ENCODE peak calls at places on chromosome 9, in six cellular contexts. One of them, this sample, is unnamed.

GRCh38 chr9:135797507-135798302 is 95.7 kb downstream of the KCNT1 start:
- DNase-seq in mammary epithelial cell: peak
- DNase-seq in psoas muscle: peak
- DNase-seq in RWPE1: peak
- DNase-seq in colonic mucosa: peak
- DNase-seq in prostate gland: no peak
- DNase-seq in this sample: no peak

GRCh38 chr9:29750062-29750461 is 2176.8 kb upstream of the C9orf72 start:
- DNase-seq in mammary epithelial cell: peak
- DNase-seq in psoas muscle: no peak
- DNase-seq in RWPE1: peak
- DNase-seq in colonic mucosa: no peak
- DNase-seq in prostate gland: no peak
- DNase-seq in this sample: no peak

GRCh38 chr9:8338249-8338721 is 538.7 kb upstream of the DMAC1 start:
- DNase-seq in mammary epithelial cell: no peak
- DNase-seq in psoas muscle: no peak
- DNase-seq in RWPE1: no peak
- DNase-seq in colonic mucosa: no peak
- DNase-seq in prostate gland: no peak
- DNase-seq in this sample: no peak

GRCh38 chr9:24912767-24913166 is 367.1 kb upstream of the IZUMO3 start:
- DNase-seq in mammary epithelial cell: no peak
- DNase-seq in psoas muscle: no peak
- DNase-seq in RWPE1: peak
- DNase-seq in colonic mucosa: no peak
- DNase-seq in prostate gland: no peak
- DNase-seq in this sample: no peak

GRCh38 chr9:112072721-112073553 is 102.2 kb downstream of the SUSD1 start:
- DNase-seq in mammary epithelial cell: peak
- DNase-seq in psoas muscle: no peak
- DNase-seq in RWPE1: no peak
- DNase-seq in colonic mucosa: peak
- DNase-seq in prostate gland: no peak
- DNase-seq in this sample: no peak

GRCh38 chr9:136722969-136723356 is 10.6 kb downstream of the DIPK1B start:
- DNase-seq in mammary epithelial cell: no peak
- DNase-seq in psoas muscle: no peak
- DNase-seq in RWPE1: no peak
- DNase-seq in colonic mucosa: no peak
- DNase-seq in prostate gland: no peak
- DNase-seq in this sample: no peak

GRCh38 chr9:19424176-19424779 is 15.5 kb downstream of the ACER2 start:
- DNase-seq in mammary epithelial cell: no peak
- DNase-seq in psoas muscle: no peak
- DNase-seq in RWPE1: no peak
- DNase-seq in colonic mucosa: no peak
- DNase-seq in prostate gland: no peak
- DNase-seq in this sample: no peak

GRCh38 chr9:125867752-125868400 is 120.7 kb downstream of the PBX3 start:
- DNase-seq in mammary epithelial cell: peak
- DNase-seq in psoas muscle: no peak
- DNase-seq in RWPE1: no peak
- DNase-seq in colonic mucosa: no peak
- DNase-seq in prostate gland: no peak
- DNase-seq in this sample: no peak

GRCh38 chr9:89734561-89734960 is 129.7 kb downstream of the GADD45G start:
- DNase-seq in mammary epithelial cell: no peak
- DNase-seq in psoas muscle: no peak
- DNase-seq in RWPE1: no peak
- DNase-seq in colonic mucosa: no peak
- DNase-seq in prostate gland: no peak
- DNase-seq in this sample: peak

GRCh38 chr9:87198716-87199115 is 251.4 kb upstream of the GAS1 start:
- DNase-seq in mammary epithelial cell: peak
- DNase-seq in psoas muscle: no peak
- DNase-seq in RWPE1: no peak
- DNase-seq in colonic mucosa: no peak
- DNase-seq in prostate gland: no peak
- DNase-seq in this sample: no peak

GRCh38 chr9:5587024-5587423 is 41.9 kb upstream of the RIC1 start:
- DNase-seq in mammary epithelial cell: peak
- DNase-seq in psoas muscle: no peak
- DNase-seq in RWPE1: no peak
- DNase-seq in colonic mucosa: no peak
- DNase-seq in prostate gland: no peak
- DNase-seq in this sample: no peak

GRCh38 chr9:6993531-6993930 is 235.8 kb downstream of the KDM4C start:
- DNase-seq in mammary epithelial cell: no peak
- DNase-seq in psoas muscle: no peak
- DNase-seq in RWPE1: no peak
- DNase-seq in colonic mucosa: no peak
- DNase-seq in prostate gland: no peak
- DNase-seq in this sample: no peak

GRCh38 chr9:115513148-115513547 is 395.2 kb upstream of the TNC start:
- DNase-seq in mammary epithelial cell: no peak
- DNase-seq in psoas muscle: no peak
- DNase-seq in RWPE1: no peak
- DNase-seq in colonic mucosa: no peak
- DNase-seq in prostate gland: no peak
- DNase-seq in this sample: no peak

GRCh38 chr9:89978185-89978584 is 373.4 kb downstream of the GADD45G start:
- DNase-seq in mammary epithelial cell: no peak
- DNase-seq in psoas muscle: no peak
- DNase-seq in RWPE1: peak
- DNase-seq in colonic mucosa: no peak
- DNase-seq in prostate gland: no peak
- DNase-seq in this sample: no peak

GRCh38 chr9:125888220-125888619 is 141.0 kb downstream of the PBX3 start:
- DNase-seq in mammary epithelial cell: peak
- DNase-seq in psoas muscle: no peak
- DNase-seq in RWPE1: no peak
- DNase-seq in colonic mucosa: no peak
- DNase-seq in prostate gland: no peak
- DNase-seq in this sample: no peak

GRCh38 chr9:38024036-38024681 is 44.9 kb downstream of the SHB start:
- DNase-seq in mammary epithelial cell: peak
- DNase-seq in psoas muscle: peak
- DNase-seq in RWPE1: peak
- DNase-seq in colonic mucosa: no peak
- DNase-seq in prostate gland: peak
- DNase-seq in this sample: peak

GRCh38 chr9:133116346-133117231 is 4.5 kb downstream of the RALGDS start:
- DNase-seq in mammary epithelial cell: no peak
- DNase-seq in psoas muscle: peak
- DNase-seq in RWPE1: no peak
- DNase-seq in colonic mucosa: peak
- DNase-seq in prostate gland: no peak
- DNase-seq in this sample: no peak

GRCh38 chr9:92294297-92294676 is 790 bp upstream of the IARS1 start:
- DNase-seq in mammary epithelial cell: peak
- DNase-seq in psoas muscle: no peak
- DNase-seq in RWPE1: no peak
- DNase-seq in colonic mucosa: peak
- DNase-seq in prostate gland: no peak
- DNase-seq in this sample: no peak

GRCh38 chr9:20732118-20732517 is 48.1 kb downstream of the FOCAD start:
- DNase-seq in mammary epithelial cell: peak
- DNase-seq in psoas muscle: no peak
- DNase-seq in RWPE1: peak
- DNase-seq in colonic mucosa: no peak
- DNase-seq in prostate gland: no peak
- DNase-seq in this sample: no peak

GRCh38 chr9:94097788-94098413 is 13.6 kb downstream of the PTPDC1 start:
- DNase-seq in mammary epithelial cell: peak
- DNase-seq in psoas muscle: no peak
- DNase-seq in RWPE1: peak
- DNase-seq in colonic mucosa: no peak
- DNase-seq in prostate gland: no peak
- DNase-seq in this sample: no peak

DNA sequence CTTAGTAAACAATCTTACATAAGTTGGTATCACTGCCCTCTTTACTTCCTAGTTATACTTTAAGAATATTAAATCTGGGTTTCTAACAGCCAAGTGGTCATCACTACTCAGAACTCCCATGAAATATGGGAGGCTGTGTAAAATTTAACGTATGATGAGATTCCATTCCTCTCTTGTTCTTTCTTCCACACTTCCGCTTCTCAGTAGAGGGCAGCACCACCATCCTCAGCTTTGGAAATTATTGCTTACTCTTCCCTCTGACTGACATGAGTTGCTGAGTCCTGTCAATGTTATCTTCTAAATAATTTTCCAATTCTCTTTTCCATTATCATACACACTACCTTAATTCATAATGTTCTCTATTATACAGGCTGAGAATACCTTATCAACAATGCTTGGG is 194.0 kb downstream of the RFX3 start:
- DNase-seq in mammary epithelial cell: no peak
- DNase-seq in psoas muscle: no peak
- DNase-seq in RWPE1: no peak
- DNase-seq in colonic mucosa: no peak
- DNase-seq in prostate gland: no peak
- DNase-seq in this sample: no peak
- TF ChIP-seq CTCF in mammary epithelial cell: peak
- TF ChIP-seq CTCF in psoas muscle: no peak
- TF ChIP-seq CTCF in RWPE1: peak
- TF ChIP-seq CTCF in colonic mucosa: peak
- TF ChIP-seq CTCF in prostate gland: no peak
- TF ChIP-seq CTCF in this sample: peak

GRCh38 chr9:127773981-127774380 is 4.5 kb downstream of the SH2D3C start:
- DNase-seq in mammary epithelial cell: no peak
- DNase-seq in psoas muscle: no peak
- DNase-seq in RWPE1: no peak
- DNase-seq in colonic mucosa: no peak
- DNase-seq in prostate gland: no peak
- DNase-seq in this sample: no peak

GRCh38 chr9:127776919-127777280 is 1.6 kb downstream of the SH2D3C start:
- DNase-seq in mammary epithelial cell: no peak
- DNase-seq in psoas muscle: no peak
- DNase-seq in RWPE1: no peak
- DNase-seq in colonic mucosa: no peak
- DNase-seq in prostate gland: no peak
- DNase-seq in this sample: no peak

GRCh38 chr9:127778280-127779135 is at the start of gene SH2D3C:
- DNase-seq in mammary epithelial cell: no peak
- DNase-seq in psoas muscle: peak
- DNase-seq in RWPE1: no peak
- DNase-seq in colonic mucosa: peak
- DNase-seq in prostate gland: no peak
- DNase-seq in this sample: no peak

GRCh38 chr9:127777368-127777960 is 1.0 kb downstream of the SH2D3C start:
- DNase-seq in mammary epithelial cell: no peak
- DNase-seq in psoas muscle: no peak
- DNase-seq in RWPE1: no peak
- DNase-seq in colonic mucosa: no peak
- DNase-seq in prostate gland: no peak
- DNase-seq in this sample: no peak

DNA sequence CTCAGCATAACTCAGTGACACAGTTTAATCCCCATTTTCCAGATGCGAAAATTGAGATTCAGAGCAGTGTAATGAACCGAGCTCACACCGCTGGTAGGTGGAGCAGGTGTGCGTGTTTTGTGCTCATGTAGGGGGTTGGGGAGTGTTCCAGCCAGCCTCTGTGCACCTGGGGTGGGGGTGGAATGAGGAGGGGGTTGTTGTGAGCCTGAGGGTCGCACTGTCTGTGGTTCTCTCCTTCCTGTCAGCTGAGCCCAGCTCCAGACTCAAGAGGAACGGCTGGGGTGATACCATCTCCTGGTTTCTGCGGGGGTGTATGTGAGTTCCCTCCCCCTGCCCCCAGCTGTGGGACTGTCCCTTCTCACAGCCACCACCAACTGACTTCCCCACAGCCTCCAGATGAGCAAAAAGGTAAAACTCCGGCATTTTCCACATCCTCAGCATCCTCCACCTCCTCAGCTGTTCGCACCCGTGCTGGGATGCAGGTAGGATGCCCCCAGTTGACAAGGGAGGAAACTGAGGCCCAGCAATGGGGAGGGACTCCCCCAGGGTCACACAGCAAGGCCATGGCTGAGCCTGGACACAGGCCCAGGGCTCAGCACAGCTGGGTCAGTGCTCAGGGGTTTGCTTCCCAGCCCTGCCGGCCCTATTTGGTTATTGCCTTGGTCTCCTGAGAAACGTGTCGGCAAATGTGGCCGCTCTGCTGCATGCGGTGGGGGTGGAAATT is 2.1 kb downstream of the SH2D3C start:
- DNase-seq in mammary epithelial cell: no peak
- DNase-seq in psoas muscle: peak
- DNase-seq in RWPE1: no peak
- DNase-seq in colonic mucosa: peak
- DNase-seq in prostate gland: no peak
- DNase-seq in this sample: no peak
- H3K27ac ChIP-seq in mammary epithelial cell: no peak
- H3K27ac ChIP-seq in psoas muscle: no peak
- H3K27ac ChIP-seq in RWPE1: no peak
- H3K27ac ChIP-seq in colonic mucosa: peak
- H3K27ac ChIP-seq in prostate gland: no peak
- H3K27ac ChIP-seq in this sample: no peak

GRCh38 chr9:34016149-34016548 is 32.5 kb downstream of the UBAP2 start:
- DNase-seq in mammary epithelial cell: no peak
- DNase-seq in psoas muscle: no peak
- DNase-seq in RWPE1: no peak
- DNase-seq in colonic mucosa: no peak
- DNase-seq in prostate gland: no peak
- DNase-seq in this sample: no peak

GRCh38 chr9:34010979-34011378 is 37.7 kb downstream of the UBAP2 start:
- DNase-seq in mammary epithelial cell: peak
- DNase-seq in psoas muscle: no peak
- DNase-seq in RWPE1: no peak
- DNase-seq in colonic mucosa: no peak
- DNase-seq in prostate gland: no peak
- DNase-seq in this sample: no peak
- TF ChIP-seq CTCF in mammary epithelial cell: peak
- TF ChIP-seq CTCF in psoas muscle: no peak
- TF ChIP-seq CTCF in RWPE1: no peak
- TF ChIP-seq CTCF in colonic mucosa: no peak
- TF ChIP-seq CTCF in prostate gland: peak
- TF ChIP-seq CTCF in this sample: peak

GRCh38 chr9:12855066-12855465 is 80.2 kb downstream of the LURAP1L start:
- DNase-seq in mammary epithelial cell: peak
- DNase-seq in psoas muscle: no peak
- DNase-seq in RWPE1: no peak
- DNase-seq in colonic mucosa: no peak
- DNase-seq in prostate gland: no peak
- DNase-seq in this sample: no peak

GRCh38 chr9:12856608-12857007 is 81.8 kb downstream of the LURAP1L start:
- DNase-seq in mammary epithelial cell: no peak
- DNase-seq in psoas muscle: no peak
- DNase-seq in RWPE1: no peak
- DNase-seq in colonic mucosa: no peak
- DNase-seq in prostate gland: no peak
- DNase-seq in this sample: no peak

GRCh38 chr9:12853021-12853420 is 78.2 kb downstream of the LURAP1L start:
- DNase-seq in mammary epithelial cell: no peak
- DNase-seq in psoas muscle: no peak
- DNase-seq in RWPE1: no peak
- DNase-seq in colonic mucosa: no peak
- DNase-seq in prostate gland: no peak
- DNase-seq in this sample: no peak

GRCh38 chr9:12851331-12851730 is 76.5 kb downstream of the LURAP1L start:
- DNase-seq in mammary epithelial cell: no peak
- DNase-seq in psoas muscle: no peak
- DNase-seq in RWPE1: no peak
- DNase-seq in colonic mucosa: no peak
- DNase-seq in prostate gland: no peak
- DNase-seq in this sample: no peak

GRCh38 chr9:12854218-12854617 is 79.4 kb downstream of the LURAP1L start:
- DNase-seq in mammary epithelial cell: peak
- DNase-seq in psoas muscle: no peak
- DNase-seq in RWPE1: no peak
- DNase-seq in colonic mucosa: no peak
- DNase-seq in prostate gland: no peak
- DNase-seq in this sample: no peak
- H3K27ac ChIP-seq in mammary epithelial cell: no peak
- H3K27ac ChIP-seq in psoas muscle: no peak
- H3K27ac ChIP-seq in RWPE1: no peak
- H3K27ac ChIP-seq in colonic mucosa: peak
- H3K27ac ChIP-seq in prostate gland: no peak
- H3K27ac ChIP-seq in this sample: no peak